ENCODE peak calls at places on chromosomes 5 and 9, in six cellular contexts. U, F, T, S, W and D are unnamed samples.

GRCh38 chr9:22548625-22549024 is 102.0 kb downstream of the DMRTA1 start:
- DNase-seq in U (no peak), F (no peak), T (no peak), S (no peak), W (no peak), D (no peak)

GRCh38 chr9:6008169-6008979 is 7.0 kb downstream of the RANBP6 start:
- DNase-seq in F (peak), T (peak), S (peak), U (peak), W (peak), D (peak)

GRCh38 chr5:5788793-5789192 is 366.3 kb downstream of the ICE1 start:
- DNase-seq in W (no peak), F (no peak), T (no peak), S (no peak), U (no peak), D (no peak)

GRCh38 chr5:121968910-121969607 is 7.3 kb downstream of the SRFBP1 start:
- DNase-seq in W (peak), F (no peak), S (peak), U (no peak), T (no peak), D (no peak)

GRCh38 chr9:6106576-6107339 is 91.3 kb upstream of the RANBP6 start:
- DNase-seq in T (no peak), S (peak), U (no peak), F (no peak), W (peak), D (no peak)

GRCh38 chr9:129416831-129417604 is 203.9 kb downstream of the C9orf50 start:
- DNase-seq in S (no peak), T (no peak), W (no peak), U (no peak), F (no peak), D (no peak)

GRCh38 chr5:6611561-6612256 is 21.1 kb downstream of the NSUN2 start:
- DNase-seq in U (no peak), S (no peak), T (no peak), F (no peak), W (no peak), D (no peak)

GRCh38 chr9:97046228-97046627 is 7.3 kb upstream of the CTSV start:
- DNase-seq in S (no peak), U (no peak), F (no peak), W (no peak), T (peak), D (no peak)

GRCh38 chr5:87340716-87341115 is 72.0 kb downstream of the CCNH start:
- DNase-seq in F (no peak), W (no peak), U (no peak), T (no peak), S (no peak), D (no peak)

GRCh38 chr9:21688108-21689102 is 114.0 kb upstream of the MTAP start:
- DNase-seq in U (no peak), T (peak), W (peak), S (peak), F (no peak), D (no peak)

GRCh38 chr9:2343756-2344155 is 277.8 kb upstream of the VLDLR start:
- DNase-seq in T (no peak), U (no peak), F (no peak), S (no peak), W (no peak), D (no peak)

GRCh38 chr5:111411321-111411720 is 101.0 kb downstream of the STARD4 start:
- DNase-seq in U (no peak), W (peak), F (no peak), T (no peak), S (no peak), D (no peak)

GRCh38 chr9:127361561-127361960 is 35.4 kb upstream of the SLC2A8 start:
- DNase-seq in T (peak), U (no peak), S (no peak), F (no peak), W (no peak), D (no peak)

GRCh38 chr9:28329323-28329722 is 756.0 kb upstream of the C9orf72 start:
- DNase-seq in T (no peak), U (no peak), F (no peak), W (no peak), S (no peak), D (no peak)

GRCh38 chr5:159971038-159971437 is 37.9 kb upstream of the TTC1 start:
- DNase-seq in W (peak), T (no peak), U (no peak), F (no peak), S (peak), D (no peak)

GRCh38 chr9:74960548-74960947 is 7.8 kb upstream of the C9orf40 start:
- DNase-seq in F (no peak), T (no peak), W (peak), S (peak), U (no peak), D (no peak)

GRCh38 chr5:71697967-71698366 is 21.1 kb upstream of the CARTPT start:
- DNase-seq in F (no peak), T (no peak), S (no peak), W (no peak), U (no peak), D (no peak)

GRCh38 chr9:130780865-130781504 is 54.1 kb upstream of the ABL1 start:
- DNase-seq in S (peak), T (no peak), U (no peak), W (peak), F (no peak), D (no peak)

GRCh38 chr9:70229026-70229425 is 29.8 kb upstream of the SMC5 start:
- DNase-seq in T (no peak), U (no peak), S (no peak), W (no peak), F (no peak), D (no peak)

GRCh38 chr5:138829341-138829740 is 45.8 kb downstream of the LRRTM2 start:
- DNase-seq in S (no peak), T (no peak), F (no peak), U (no peak), W (peak), D (no peak)

GRCh38 chr5:107765685-107766063 is 94.9 kb upstream of the EFNA5 start:
- DNase-seq in T (no peak), U (no peak), F (no peak), W (no peak), S (no peak), D (no peak)

GRCh38 chr5:177494356-177495195 is 2.8 kb downstream of the PDLIM7 start:
- DNase-seq in S (peak), U (no peak), T (peak), W (peak), F (no peak), D (no peak)

GRCh38 chr9:125361837-125362531 is 100.4 kb downstream of the GAPVD1 start:
- DNase-seq in S (peak), F (no peak), T (no peak), W (peak), U (no peak), D (no peak)

GRCh38 chr9:86965627-86966395 is 18.5 kb upstream of the GAS1 start:
- DNase-seq in T (no peak), S (no peak), F (no peak), W (no peak), U (no peak), D (no peak)

GRCh38 chr9:91571036-91571435 is 147.4 kb upstream of the NFIL3 start:
- DNase-seq in T (no peak), W (peak), F (no peak), S (no peak), U (no peak), D (no peak)

GRCh38 chr5:73792687-73793320 is 166.8 kb downstream of the ARHGEF28 start:
- DNase-seq in W (peak), U (peak), S (peak), F (peak), T (peak), D (peak)

GRCh38 chr5:108639356-108639755 is 108.3 kb upstream of the FER start:
- DNase-seq in W (peak), T (no peak), U (no peak), F (no peak), S (no peak), D (no peak)

GRCh38 chr9:6997330-6997729 is 239.6 kb downstream of the KDM4C start:
- DNase-seq in U (no peak), W (no peak), F (no peak), S (no peak), T (no peak), D (no peak)

GRCh38 chr9:95029251-95029650 is 288.3 kb downstream of the FANCC start:
- DNase-seq in U (no peak), F (no peak), T (no peak), S (no peak), W (no peak), D (no peak)
- H3K27ac ChIP-seq in U (no peak), F (peak), T (peak), S (no peak), W (no peak), D (peak)

GRCh38 chr5:136043968-136044610 is 15.3 kb downstream of the TGFBI start:
- DNase-seq in T (no peak), F (no peak), W (no peak), S (no peak), U (no peak), D (no peak)

GRCh38 chr5:136042665-136043121 is 13.9 kb downstream of the TGFBI start:
- DNase-seq in F (no peak), U (no peak), S (peak), W (peak), T (no peak), D (no peak)

GRCh38 chr5:136040746-136041415 is 12.1 kb downstream of the TGFBI start:
- DNase-seq in T (peak), F (no peak), W (no peak), S (no peak), U (no peak), D (no peak)

GRCh38 chr5:136042156-136042555 is 13.4 kb downstream of the TGFBI start:
- DNase-seq in W (no peak), F (no peak), S (no peak), U (no peak), T (no peak), D (no peak)

DNA sequence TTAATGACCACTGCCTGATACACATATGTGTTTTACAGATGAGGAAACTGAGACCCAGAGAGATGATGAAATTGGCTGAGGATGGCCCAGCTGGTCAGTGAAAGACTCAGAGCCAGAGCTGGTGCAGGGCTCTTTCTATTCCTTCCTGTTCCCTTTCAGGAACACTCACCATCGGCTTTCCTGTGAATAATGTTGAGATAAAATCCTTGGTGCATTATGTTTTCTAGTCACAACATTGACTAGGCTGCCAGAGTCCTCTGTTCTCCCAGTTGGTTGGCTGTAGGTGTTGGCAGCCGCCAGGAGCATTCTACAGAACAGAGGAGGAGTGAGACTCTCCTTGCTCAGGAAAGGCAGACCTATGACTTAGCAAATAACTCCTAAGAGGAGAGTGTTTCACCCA is 14.8 kb downstream of the TGFBI start:
- DNase-seq in S (no peak), T (no peak), U (no peak), W (no peak), F (no peak), D (no peak)
- H3K27ac ChIP-seq in S (no peak), T (no peak), U (no peak), W (no peak), F (no peak), D (no peak)

GRCh38 chr5:173018352-173018751 is 34.8 kb downstream of the ATP6V0E1 start:
- DNase-seq in W (no peak), S (no peak), T (no peak), U (no peak), F (no peak), D (no peak)

GRCh38 chr5:173012882-173013281 is 29.3 kb downstream of the ATP6V0E1 start:
- DNase-seq in S (no peak), W (no peak), F (no peak), T (no peak), U (no peak), D (no peak)

GRCh38 chr5:173020154-173020581 is 36.0 kb upstream of the CREBRF start:
- DNase-seq in U (no peak), W (no peak), T (no peak), F (no peak), S (no peak), D (no peak)

GRCh38 chr5:173016069-173016455 is 32.5 kb downstream of the ATP6V0E1 start:
- DNase-seq in U (no peak), S (no peak), T (no peak), F (no peak), W (no peak), D (no peak)

DNA sequence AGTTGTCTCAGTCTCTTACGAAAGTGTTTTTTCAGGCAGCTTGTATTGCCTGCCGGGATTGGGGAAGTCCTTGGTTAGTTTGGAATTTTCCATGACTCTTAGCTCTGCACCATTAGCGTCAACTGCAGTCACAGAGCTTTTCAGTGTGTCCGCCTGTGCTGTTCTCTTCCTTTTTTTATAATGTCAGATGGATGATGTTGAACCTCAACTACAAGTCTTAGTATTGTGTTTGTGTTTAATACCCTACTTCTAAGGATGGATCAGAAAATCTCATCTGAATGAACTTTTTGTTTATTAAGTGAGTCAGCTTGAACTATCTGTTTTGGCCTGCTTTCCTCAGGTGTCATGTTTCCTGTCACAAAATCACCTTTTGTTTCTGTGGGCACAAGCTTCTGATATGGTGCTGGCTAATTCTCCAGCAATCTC is 33.1 kb downstream of the ATP6V0E1 start:
- DNase-seq in T (no peak), S (peak), W (peak), F (no peak), U (no peak), D (no peak)
- H3K27ac ChIP-seq in T (peak), S (peak), W (peak), F (no peak), U (no peak), D (peak)

GRCh38 chr9:4141201-4141750 is 158.6 kb downstream of the GLIS3 start:
- DNase-seq in W (no peak), F (no peak), S (no peak), T (no peak), U (no peak), D (no peak)
- H3K27ac ChIP-seq in W (peak), F (no peak), S (no peak), T (no peak), U (no peak), D (no peak)

GRCh38 chr9:94922098-94922607 is 195.7 kb downstream of the AOPEP start:
- DNase-seq in S (peak), W (peak), F (no peak), T (no peak), U (no peak), D (no peak)
- H3K27ac ChIP-seq in S (peak), W (peak), F (peak), T (peak), U (no peak), D (peak)

GRCh38 chr9:89388868-89389177 is 70.5 kb downstream of the SECISBP2 start:
- DNase-seq in U (no peak), W (no peak), S (no peak), F (no peak), T (no peak), D (no peak)
- H3K27ac ChIP-seq in U (no peak), W (no peak), S (no peak), F (peak), T (peak), D (peak)